ENCODE peak calls at places on chromosomes 11 and 22, in ten cellular contexts. A is tibial nerve, Q is ovary, X is transverse colon, K is esophagus muscularis mucosa, S is K562, U is SK-N-SH, G is H1, H is A549, D is upper lobe of left lung. I is an unnamed sample.

GRCh38 chr11:126059238-126059761 is 3.4 kb downstream of the CDON start:
- DNase-seq in U (peak; percentile 51), K (no peak), S (no peak), A (no peak), H (no peak), X (no peak), Q (no peak), D (no peak), G (no peak), I (no peak)

GRCh38 chr11:93840981-93841380 is 9.4 kb downstream of the VSTM5 start:
- DNase-seq in X (no peak), A (no peak), G (no peak), H (no peak), U (no peak), S (no peak), K (no peak), D (no peak), Q (no peak), I (no peak)

GRCh38 chr11:11787305-11788066 is 54.3 kb upstream of the USP47 start:
- DNase-seq in A (peak; percentile 65), S (peak; percentile 68), K (peak; percentile 57), Q (peak; percentile 73), X (peak; percentile 81), H (peak; percentile 70), U (peak; percentile 57), G (peak; percentile 82), D (peak; percentile 46), I (peak; percentile 85)

GRCh38 chr11:26993965-26994446 is at the start of gene FIBIN:
- DNase-seq in K (no peak), U (no peak), X (peak; percentile 10), A (no peak), D (no peak), H (no peak), G (peak; percentile 61), Q (peak; percentile 34), S (no peak), I (peak; percentile 73)

GRCh38 chr22:20638143-20638870 is 130.9 kb downstream of the MED15 start:
- DNase-seq in A (no peak), D (no peak), Q (no peak), G (no peak), X (no peak), K (no peak), H (no peak), U (no peak), S (no peak), I (no peak)

GRCh38 chr11:45144126-45145082 is 2.0 kb upstream of the PRDM11 start:
- DNase-seq in X (no peak), D (no peak), G (no peak), K (peak; percentile 50), U (no peak), A (no peak), Q (no peak), S (no peak), H (no peak), I (peak; percentile 46)

GRCh38 chr22:40509401-40510134 is 127.0 kb downstream of the MRTFA start:
- DNase-seq in K (no peak), D (peak; percentile 46), U (no peak), A (no peak), Q (peak; percentile 78), X (peak; percentile 53), G (no peak), H (peak; percentile 94), S (no peak), I (peak; percentile 86)

GRCh38 chr11:69210660-69211035 is 54.9 kb downstream of the SMIM38 start:
- DNase-seq in K (no peak), H (no peak), U (no peak), G (no peak), D (no peak), X (no peak), A (no peak), Q (no peak), S (no peak), I (peak; percentile 45)

GRCh38 chr11:122879785-122880184 is 2.8 kb upstream of the JHY start:
- DNase-seq in A (no peak), S (no peak), X (no peak), U (peak; percentile 11), Q (no peak), G (peak; percentile 50), K (no peak), D (no peak), H (peak; percentile 10), I (no peak)

GRCh38 chr11:133163463-133164419 is 368.6 kb downstream of the OPCML start:
- DNase-seq in H (peak; percentile 42), U (peak; percentile 55), S (peak; percentile 17), G (no peak), X (no peak), Q (no peak), A (no peak), D (no peak), K (no peak), I (no peak)

GRCh38 chr22:50469377-50470305 is 5.2 kb downstream of the SBF1 start:
- DNase-seq in X (peak; percentile 95), K (no peak), D (peak; percentile 83), Q (no peak), S (peak; percentile 83), U (no peak), G (no peak), H (no peak), A (no peak), I (peak; percentile 70)
- H3K4me3 ChIP-seq in X (no peak overlapping the region), K (no peak overlapping the region), D (no peak overlapping the region), Q (no peak overlapping the region), S (no peak overlapping the region), U (no peak overlapping the region), G (no peak overlapping the region), H (no peak overlapping the region), A (no peak overlapping the region), I (no peak overlapping the region)

DNA sequence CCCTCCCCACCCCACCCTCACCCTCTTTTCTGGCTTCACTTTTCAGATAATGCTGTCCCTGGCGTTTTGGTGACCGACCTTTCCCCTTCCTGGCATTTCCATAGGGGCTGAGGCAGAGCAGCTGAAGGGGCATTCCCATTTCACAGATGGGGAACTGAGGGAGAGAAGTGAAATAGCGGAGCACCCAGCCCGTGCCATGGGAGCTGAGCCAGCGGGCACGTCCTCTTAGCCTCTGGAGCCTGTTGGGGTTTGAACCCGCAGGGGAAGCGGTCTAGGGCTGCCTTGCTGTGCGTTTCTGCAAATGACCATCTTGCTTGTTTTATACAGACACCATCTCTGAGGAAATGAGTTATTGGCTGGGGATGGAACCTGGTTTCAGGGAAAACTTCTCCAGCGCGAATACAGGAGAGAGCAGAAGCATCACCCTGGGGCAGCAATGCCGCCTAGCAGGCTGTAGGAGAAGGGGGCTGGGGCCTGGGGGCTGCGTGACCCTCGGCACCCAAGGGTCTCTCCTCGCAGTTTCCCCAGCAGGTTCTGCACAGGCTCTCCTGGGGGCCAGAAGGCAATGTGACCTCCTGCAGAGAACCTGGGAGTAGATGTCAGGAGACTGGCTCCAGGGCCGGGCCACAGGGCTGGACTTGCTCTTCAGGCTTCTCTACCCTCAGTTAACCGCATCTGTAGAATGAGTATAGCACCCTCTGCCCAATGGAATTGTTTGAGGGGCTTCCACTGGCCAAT is 1.5 kb downstream of the PTPRJ start:
- DNase-seq in S (no peak), K (no peak), U (peak; percentile 27), G (no peak), D (peak; percentile 64), A (no peak), Q (no peak), H (peak; percentile 39), X (no peak), I (no peak)
- TF ChIP-seq EP300 in S (no peak), K (no peak), U (no peak), G (no peak), D (no peak), A (no peak), Q (no peak), H (no peak), X (no peak), I (no peak)

GRCh38 chr11:114296979-114297372 is 777 bp downstream of the NNMT start:
- DNase-seq in U (no peak), X (no peak), K (no peak), H (no peak), D (no peak), S (no peak), Q (no peak), A (no peak), G (no peak), I (no peak)

GRCh38 chr11:114296190-114296978 is at the start of gene NNMT:
- DNase-seq in H (peak; percentile 87), K (peak; percentile 94), G (no peak), Q (peak; percentile 45), S (peak; percentile 26), D (peak; percentile 66), A (peak; percentile 58), X (peak; percentile 31), U (no peak), I (peak; percentile 90)

GRCh38 chr11:114297806-114298700 is 1.9 kb downstream of the NNMT start:
- DNase-seq in X (no peak), U (no peak), H (no peak), D (no peak), A (no peak), K (peak; percentile 91), Q (no peak), G (no peak), S (peak; percentile 21), I (no peak)

GRCh38 chr11:114301088-114301487 is 4.9 kb downstream of the NNMT start:
- DNase-seq in U (no peak), X (no peak), G (no peak), Q (no peak), S (no peak), D (no peak), H (no peak), K (no peak), A (no peak), I (no peak)

GRCh38 chr11:114298701-114299090 is 2.5 kb downstream of the NNMT start:
- DNase-seq in G (no peak), H (no peak), X (no peak), U (no peak), D (no peak), Q (no peak), S (no peak), K (no peak), A (no peak), I (no peak)
- H3K4me3 ChIP-seq in G (no peak overlapping the region), H (peak overlapping the region; percentile 75), X (peak overlapping the region; percentile 12), U (peak overlapping the region; percentile 56), D (peak overlapping the region; percentile 32), Q (peak overlapping the region; percentile 36), S (no peak overlapping the region), K (peak overlapping the region; percentile 48), A (peak overlapping the region; percentile 43), I (peak overlapping the region; percentile 43)

GRCh38 chr11:32935462-32936029 is 42.9 kb downstream of the QSER1 start:
- DNase-seq in U (no peak), X (no peak), D (no peak), S (no peak), K (no peak), A (no peak), Q (no peak), G (no peak), H (no peak), I (no peak)
- TF ChIP-seq EP300 in U (no peak), X (no peak), D (no peak), S (no peak), K (no peak), A (no peak), Q (no peak), G (no peak), H (no peak), I (no peak)